ENCODE peak calls at places on chromosomes 11 and 22, in ten cellular contexts. Y is CD8-positive, alpha-beta T cell; U is body of pancreas; N is lower leg skin; K is dorsolateral prefrontal cortex; D is astrocyte of the spinal cord; V is fibroblast of the aortic adventitia; Z is transverse colon; B is progenitor cell of endocrine pancreas; I is H9. Q is an unnamed sample.

GRCh38 chr11:18010977-18011586 is 1.8 kb downstream of the SERGEF start:
- DNase-seq in N (no peak), Y (no peak), I (no peak), U (no peak), V (no peak), Z (no peak), D (no peak), K (no peak), B (no peak), Q (no peak)

GRCh38 chr22:31139866-31140716 is at the start of gene PLA2G3:
- DNase-seq in D (peak), U (no peak), Z (no peak), K (no peak), V (peak), Y (no peak), I (peak), B (peak), N (peak), Q (peak)

GRCh38 chr11:2675540-2675939 is 24.3 kb downstream of the KCNQ1OT1 start:
- DNase-seq in I (peak), Z (no peak), D (no peak), N (no peak), V (no peak), Y (no peak), K (peak), B (no peak), U (no peak), Q (no peak)

GRCh38 chr11:71248656-71249055 is 3.7 kb downstream of the SHANK2 start:
- DNase-seq in B (no peak), Z (no peak), V (no peak), Y (no peak), D (no peak), K (no peak), I (peak), U (peak), N (no peak), Q (no peak)

GRCh38 chr11:83680351-83680750 is 394.2 kb upstream of the CCDC90B start:
- DNase-seq in K (no peak), U (no peak), B (no peak), Z (no peak), N (no peak), I (no peak), Y (no peak), D (no peak), V (no peak), Q (peak)

GRCh38 chr11:90288207-90288821 is 65.5 kb upstream of the CHORDC1 start:
- DNase-seq in V (peak), I (no peak), B (no peak), D (peak), U (no peak), K (no peak), N (no peak), Z (no peak), Y (no peak), Q (no peak)

GRCh38 chr11:115965754-115966504 is 461.7 kb upstream of the CADM1 start:
- DNase-seq in U (no peak), Z (no peak), D (no peak), Y (no peak), I (no peak), V (no peak), N (no peak), K (no peak), B (no peak), Q (no peak)

GRCh38 chr11:69380921-69381581 is 87.1 kb downstream of the MYEOV start:
- DNase-seq in N (no peak), V (no peak), I (no peak), U (peak), D (no peak), Z (peak), K (no peak), B (no peak), Y (no peak), Q (no peak)

GRCh38 chr22:50696799-50697561 is 24.4 kb downstream of the SHANK3 start:
- DNase-seq in U (no peak), V (no peak), Y (no peak), D (no peak), N (no peak), B (peak), Z (no peak), K (peak), I (peak), Q (peak)

GRCh38 chr11:18731949-18732821 is 6.2 kb upstream of the IGSF22 start:
- DNase-seq in U (peak), K (peak), Y (peak), Z (peak), V (peak), I (peak), D (peak), N (peak), B (peak), Q (peak)

DNA sequence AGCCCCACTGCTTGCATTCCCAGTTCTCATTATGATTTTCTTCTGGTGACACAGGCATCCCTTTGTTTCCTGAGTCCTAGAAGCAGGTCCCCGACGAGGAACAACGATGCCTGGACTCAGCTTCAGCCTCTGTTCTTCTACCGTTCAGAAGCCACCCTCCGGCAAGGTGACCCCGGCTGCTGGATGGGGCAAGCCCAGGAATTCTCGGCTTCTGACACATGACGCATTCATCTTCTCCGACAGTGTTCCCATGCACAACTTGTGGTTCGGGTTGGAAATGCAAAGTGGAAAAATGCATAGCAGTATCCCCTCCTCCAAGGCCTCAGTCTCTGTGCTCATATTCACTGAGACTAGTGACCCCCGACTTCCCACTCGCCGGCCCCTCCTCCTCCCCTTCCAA is 70.1 kb upstream of the NTM start:
- DNase-seq in Y (no peak), K (no peak), D (peak), Z (no peak), V (no peak), I (no peak), U (no peak), B (no peak), N (no peak), Q (no peak)
- TF ChIP-seq CTCF in Y (no peak), K (no peak), D (no peak), Z (no peak), V (no peak), I (no peak), U (no peak), B (no peak), N (no peak), Q (no peak)

GRCh38 chr22:19844423-19845368 is 10.0 kb downstream of the GNB1L start:
- DNase-seq in V (peak), U (no peak), B (no peak), Y (no peak), N (peak), Z (no peak), D (no peak), K (peak), I (no peak), Q (no peak)
- TF ChIP-seq CTCF in V (no peak), U (no peak), B (no peak), Y (no peak), N (no peak), Z (no peak), D (no peak), K (no peak), I (peak), Q (no peak)

DNA sequence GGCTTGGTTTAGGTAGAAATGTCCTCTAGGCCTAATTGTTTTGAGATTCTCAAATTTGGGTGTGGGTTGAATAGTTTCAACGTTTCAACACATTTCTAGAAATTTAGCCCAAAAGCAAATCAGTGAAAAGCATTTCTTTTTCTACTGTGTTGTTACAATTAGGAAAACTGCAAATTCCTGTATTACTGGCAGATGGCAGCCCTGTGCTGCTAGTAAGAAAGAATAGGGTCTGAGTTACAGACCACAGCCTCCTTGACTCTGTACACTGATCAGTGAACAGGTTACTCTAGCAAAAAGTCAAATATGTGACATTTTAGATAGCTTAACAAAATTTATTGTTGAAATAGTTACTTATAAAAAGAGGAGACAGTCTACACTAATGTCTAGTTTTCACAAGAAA is 703.0 kb downstream of the JRKL start:
- DNase-seq in Z (no peak), I (no peak), V (no peak), K (no peak), B (no peak), Y (no peak), N (no peak), D (no peak), U (no peak), Q (no peak)
- TF ChIP-seq CTCF in Z (no peak), I (peak), V (no peak), K (no peak), B (peak), Y (no peak), N (no peak), D (peak), U (no peak), Q (no peak)

DNA sequence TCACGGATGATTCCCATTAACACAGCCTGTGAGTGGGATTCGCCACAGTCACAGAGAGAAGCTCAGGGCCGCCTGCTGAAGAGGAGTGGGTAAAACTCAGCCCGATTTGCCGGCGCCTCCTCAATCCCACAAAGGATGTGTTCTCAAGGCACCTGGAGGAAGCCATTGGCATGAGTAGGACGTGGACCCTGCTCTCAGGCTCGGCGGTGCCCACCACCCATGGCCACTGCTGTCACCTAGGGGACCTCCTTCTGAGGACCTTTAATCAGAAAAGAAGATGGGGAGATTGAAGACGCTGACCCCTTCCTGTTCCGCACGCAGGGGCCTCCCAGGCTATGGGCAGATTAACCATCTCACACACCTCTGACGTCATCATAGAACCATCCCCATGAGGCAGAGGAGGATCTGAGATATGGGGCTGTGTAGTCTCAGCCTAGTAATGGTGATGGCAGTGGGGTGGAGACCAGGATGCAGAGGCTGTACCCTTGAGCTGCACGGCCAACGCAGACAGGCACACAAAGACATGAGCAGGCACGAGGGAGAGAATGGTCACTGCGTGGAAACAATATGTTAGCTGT is 571.8 kb downstream of the BRD1 start:
- DNase-seq in D (no peak), B (no peak), V (no peak), Z (no peak), U (no peak), I (peak), K (no peak), N (no peak), Y (no peak), Q (no peak)
- TF ChIP-seq CTCF in D (no peak), B (no peak), V (no peak), Z (no peak), U (no peak), I (no peak), K (no peak), N (no peak), Y (no peak), Q (no peak)

GRCh38 chr22:34943830-34944229 is 122.1 kb upstream of the ISX start:
- DNase-seq in Y (no peak), B (no peak), V (no peak), I (no peak), Z (no peak), U (no peak), K (no peak), D (no peak), N (no peak), Q (no peak)
- TF ChIP-seq CTCF in Y (no peak), B (no peak), V (no peak), I (peak), Z (peak), U (no peak), K (no peak), D (no peak), N (no peak), Q (no peak)

DNA sequence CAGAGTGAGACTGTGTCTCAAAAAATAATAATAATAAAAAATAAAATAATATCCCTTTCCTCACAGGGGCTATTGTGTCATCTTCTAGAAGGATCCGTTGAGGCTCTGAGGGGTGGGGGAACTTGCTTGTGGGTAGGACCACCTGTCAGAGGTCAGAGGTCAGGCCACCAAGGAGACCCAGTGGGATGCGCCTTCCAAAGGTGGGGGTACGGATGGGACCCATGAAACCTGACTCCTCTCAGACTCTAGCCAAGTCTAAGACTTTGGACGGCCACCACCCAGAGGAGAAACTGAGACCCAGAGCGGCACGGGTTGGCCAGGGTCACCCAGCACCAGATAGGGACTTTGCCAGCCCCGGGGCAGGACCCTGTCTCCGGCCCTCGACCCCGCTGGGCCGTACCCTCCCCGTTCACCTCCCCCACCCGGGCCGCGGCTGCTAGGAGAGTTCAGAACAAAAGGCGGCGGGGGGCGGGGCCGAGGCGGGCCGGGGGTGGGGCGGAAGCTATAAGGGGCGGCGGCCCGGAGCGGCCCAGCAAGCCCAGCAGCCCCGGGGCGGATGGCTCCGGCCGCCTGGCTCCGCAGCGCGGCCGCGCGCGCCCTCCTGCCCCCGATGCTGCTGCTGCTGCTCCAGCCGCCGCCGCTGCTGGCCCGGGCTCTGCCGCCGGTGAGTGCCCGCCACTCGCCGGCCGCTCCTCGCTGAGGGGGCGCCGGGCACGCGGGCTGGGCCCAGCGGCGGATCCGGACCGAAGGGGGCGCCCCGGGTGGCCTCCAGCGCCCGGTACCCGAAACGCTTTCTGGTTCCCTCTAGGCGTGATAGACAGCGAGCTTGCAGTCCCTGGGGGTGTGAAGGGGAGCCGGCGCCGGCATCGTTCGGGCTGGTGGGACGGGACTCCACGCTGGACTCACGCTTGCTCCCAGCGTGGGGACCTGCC is at the start of gene MMP11:
- DNase-seq in D (no peak), U (peak), Z (peak), V (peak), B (peak), Y (peak), K (no peak), N (no peak), I (peak), Q (peak)
- TF ChIP-seq CTCF in D (no peak), U (no peak), Z (no peak), V (no peak), B (peak), Y (no peak), K (no peak), N (no peak), I (no peak), Q (no peak)